ENCODE peak calls at places on chromosome 7, in four cellular contexts. U is astrocyte of the spinal cord, Q is bronchial epithelial cell, I is fibroblast of the aortic adventitia. G is an unnamed sample.

GRCh38 chr7:70695804-70696104 is 436.2 kb upstream of the GALNT17 start:
- DNase-seq in U (peak), Q (no peak), I (peak), G (no peak)

GRCh38 chr7:73746378-73746777 is 7.8 kb upstream of the ABHD11 start:
- DNase-seq in U (no peak), Q (no peak), I (no peak), G (no peak)

GRCh38 chr7:105224884-105225651 is 163.7 kb downstream of the SRPK2 start:
- DNase-seq in U (peak), Q (peak), I (peak), G (peak)

GRCh38 chr7:131370523-131370968 is 42.9 kb downstream of the MKLN1 start:
- DNase-seq in U (peak), Q (peak), I (peak), G (peak)

GRCh38 chr7:134886353-134887057 is 99.8 kb upstream of the AGBL3 start:
- DNase-seq in U (peak), Q (peak), I (peak), G (peak)

GRCh38 chr7:47658886-47659635 is 77.2 kb upstream of the TNS3 start:
- DNase-seq in U (no peak), Q (no peak), I (no peak), G (no peak)

GRCh38 chr7:90709501-90710465 is 113.7 kb downstream of the CDK14 start:
- DNase-seq in U (peak), Q (no peak), I (peak), G (peak)

GRCh38 chr7:98730331-98730730 is 113.2 kb downstream of the NPTX2 start:
- DNase-seq in U (no peak), Q (no peak), I (no peak), G (no peak)

GRCh38 chr7:125516194-125516593 is 586.6 kb upstream of the POT1 start:
- DNase-seq in U (no peak), Q (no peak), I (no peak), G (no peak)

GRCh38 chr7:129146237-129146979 is 1.9 kb downstream of the TSPAN33 start:
- DNase-seq in U (no peak), Q (no peak), I (no peak), G (no peak)

GRCh38 chr7:1380211-1380815 is 79.0 kb downstream of the MICALL2 start:
- DNase-seq in U (no peak), Q (no peak), I (no peak), G (no peak)

GRCh38 chr7:23598321-23598720 is 1.1 kb downstream of the CCDC126 start:
- DNase-seq in U (no peak), Q (peak), I (no peak), G (no peak)

GRCh38 chr7:47988496-47989386 is 9.3 kb upstream of the HUS1 start:
- DNase-seq in U (peak), Q (no peak), I (no peak), G (peak)

GRCh38 chr7:47153571-47153970 is 428.3 kb downstream of the TNS3 start:
- DNase-seq in U (no peak), Q (no peak), I (no peak), G (peak)

GRCh38 chr7:64307254-64308018 is 6.3 kb upstream of the ZNF736 start:
- DNase-seq in U (peak), Q (peak), I (peak), G (peak)

GRCh38 chr7:117110480-117111315 is 157.4 kb downstream of the ST7 start:
- DNase-seq in U (no peak), Q (no peak), I (no peak), G (peak)

GRCh38 chr7:55288070-55288824 is 76.9 kb upstream of the LANCL2 start:
- DNase-seq in U (no peak), Q (no peak), I (no peak), G (peak)

GRCh38 chr7:130669051-130669700 is 628 bp upstream of the COPG2 start:
- DNase-seq in U (no peak), Q (peak), I (peak), G (peak)

GRCh38 chr7:95485749-95486148 is at the start of gene ASB4:
- DNase-seq in U (no peak), Q (no peak), I (no peak), G (no peak)

GRCh38 chr7:143936087-143937009 is 1.3 kb downstream of the OR2F2 start:
- DNase-seq in U (peak), Q (no peak), I (peak), G (peak)

GRCh38 chr7:52843436-52843835 is 192.0 kb upstream of the POM121L12 start:
- DNase-seq in U (no peak), Q (no peak), I (no peak), G (no peak)

GRCh38 chr7:122219253-122219865 is 75.3 kb upstream of the AASS start:
- DNase-seq in U (peak), Q (peak), I (peak), G (peak)

GRCh38 chr7:150458235-150458634 is 7.8 kb downstream of the GIMAP8 start:
- DNase-seq in U (no peak), Q (no peak), I (no peak), G (no peak)

GRCh38 chr7:33853361-33854062 is 51.8 kb upstream of the BMPER start:
- DNase-seq in U (peak), Q (no peak), I (peak), G (peak)

GRCh38 chr7:98396768-98397167 is 4.1 kb downstream of the BAIAP2L1 start:
- DNase-seq in U (no peak), Q (no peak), I (no peak), G (no peak)

DNA sequence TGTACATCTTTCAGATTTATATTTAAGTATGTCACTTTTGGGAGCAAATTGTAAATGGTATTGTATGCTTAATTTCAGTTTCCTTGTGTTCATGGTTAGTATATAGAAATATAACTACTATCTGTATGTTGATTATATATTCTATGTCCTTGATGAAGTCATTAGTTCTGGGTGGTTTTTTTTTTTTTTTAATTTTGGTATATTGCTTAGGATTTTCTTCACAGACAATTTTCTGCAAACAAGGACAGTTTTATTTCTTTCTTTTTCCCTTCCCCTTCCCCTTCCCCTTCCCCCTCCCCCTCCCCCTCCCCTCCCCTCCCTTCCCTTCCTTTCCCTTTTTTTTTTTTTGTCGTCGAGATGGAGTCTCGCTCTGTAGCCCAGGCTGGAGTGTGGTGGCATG is 430.0 kb downstream of the TYW1 start:
- DNase-seq in U (no peak), Q (no peak), I (no peak), G (no peak)
- TF ChIP-seq CTCF in U (no peak), Q (no peak), I (no peak), G (no peak)

GRCh38 chr7:32762894-32763293 is 128.7 kb downstream of the KBTBD2 start:
- DNase-seq in U (no peak), Q (no peak), I (no peak), G (no peak)

GRCh38 chr7:32762321-32762669 is 129.3 kb downstream of the KBTBD2 start:
- DNase-seq in U (no peak), Q (no peak), I (no peak), G (no peak)

GRCh38 chr7:32765185-32765584 is 126.4 kb downstream of the KBTBD2 start:
- DNase-seq in U (no peak), Q (no peak), I (no peak), G (no peak)

DNA sequence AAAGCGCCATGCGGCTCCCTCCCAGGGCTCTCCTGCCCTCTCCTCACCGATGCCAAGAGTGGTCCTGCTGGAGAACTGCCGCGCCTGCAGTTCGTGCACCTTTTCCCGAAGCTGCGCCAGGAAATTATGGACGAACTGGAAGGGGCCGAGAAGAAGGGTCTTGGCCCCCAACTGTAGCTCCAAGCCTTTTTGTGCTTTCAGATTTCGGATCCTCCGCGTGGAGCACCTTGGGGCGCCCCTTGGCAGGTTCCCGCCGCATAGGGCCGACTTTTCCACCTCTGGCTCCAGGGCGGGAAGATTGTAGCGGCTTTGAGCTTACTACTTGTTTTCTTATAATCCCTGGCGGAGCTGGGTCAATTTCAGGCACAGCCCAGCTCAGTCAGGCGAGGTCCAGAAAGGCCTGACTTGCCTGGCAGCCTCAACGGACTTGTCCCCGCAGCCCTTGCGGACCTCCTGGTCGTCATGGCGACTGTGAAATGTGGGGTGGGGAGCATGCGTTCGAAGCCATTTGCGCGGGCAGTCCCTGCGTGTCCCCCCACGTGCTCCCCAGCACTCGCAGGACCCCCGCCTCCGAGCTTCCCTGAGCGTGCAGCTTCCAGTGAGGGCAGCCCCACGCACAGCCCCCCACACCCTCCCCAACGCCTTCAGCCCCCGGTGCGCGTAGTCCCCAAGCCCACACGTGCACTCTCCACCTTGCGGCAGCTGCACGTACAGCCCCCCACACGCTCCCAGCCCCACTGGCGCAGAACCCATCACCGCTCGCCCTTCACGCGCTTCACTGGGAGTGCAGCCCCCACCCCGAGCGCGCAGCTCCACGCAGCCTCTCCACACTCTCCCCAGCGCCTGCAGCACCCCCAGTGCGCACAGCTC is 129.9 kb downstream of the KBTBD2 start:
- DNase-seq in U (no peak), Q (no peak), I (no peak), G (peak)
- TF ChIP-seq CTCF in U (no peak), Q (no peak), I (peak), G (peak)

GRCh38 chr7:4849390-4849789 is 12.4 kb downstream of the PAPOLB start:
- DNase-seq in U (peak), Q (peak), I (peak), G (peak)
- TF ChIP-seq CTCF in U (no peak), Q (no peak), I (peak), G (peak)

GRCh38 chr7:77651544-77652162 is 44.6 kb upstream of the RSBN1L start:
- DNase-seq in U (peak), Q (peak), I (peak), G (peak)
- TF ChIP-seq CTCF in U (peak), Q (peak), I (peak), G (peak)

DNA sequence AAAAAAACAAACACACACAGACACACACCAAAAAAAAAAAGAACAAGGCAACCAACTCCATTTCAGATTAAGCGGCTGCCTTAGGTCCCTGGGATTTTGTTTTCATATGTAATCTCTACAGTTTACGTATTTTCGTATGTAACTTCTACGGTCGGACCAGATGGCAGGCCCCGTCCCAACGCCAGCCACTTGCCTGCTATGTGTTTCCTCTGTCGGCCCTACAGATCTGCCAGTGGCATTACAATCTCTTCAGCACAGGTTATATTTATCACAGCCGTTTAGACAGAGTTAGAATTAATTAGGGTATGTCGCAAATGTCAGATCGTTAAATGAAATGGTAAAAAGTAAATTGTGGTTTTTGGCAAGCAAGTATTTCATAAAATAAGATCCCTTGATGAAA is 99.3 kb downstream of the DNAJB6 start:
- DNase-seq in U (no peak), Q (no peak), I (no peak), G (no peak)
- TF ChIP-seq CTCF in U (no peak), Q (no peak), I (no peak), G (no peak)

G was measured in choroid plexus epithelial cell.